ENCODE peak calls at places on chromosomes 7 and 10, in seven cellular contexts. One of them, this sample, is unnamed.

GRCh38 chr10:72277996-72278667 is 4.4 kb downstream of the DDIT4 start:
- DNase-seq in AG20443: no peak
- DNase-seq in LHCN-M2: peak
- DNase-seq in iris pigment epithelial cell: peak
- DNase-seq in activated naive CD4-positive, alpha-beta T cell treated with anti-CD3 and anti-CD28 coated beads for 36 hours: no peak
- DNase-seq in NCI-H2171 treated with DMSO at 0.1 percent for 48 hours: no peak
- DNase-seq in activated CD8-positive, alpha-beta memory T cell treated with anti-CD3 and anti-CD28 coated beads for 24 hours: no peak
- DNase-seq in this sample: no peak

GRCh38 chr7:44381494-44382220 is 56.3 kb upstream of the CAMK2B start:
- DNase-seq in LHCN-M2: no peak
- DNase-seq in NCI-H2171 treated with DMSO at 0.1 percent for 48 hours: no peak
- DNase-seq in activated CD8-positive, alpha-beta memory T cell treated with anti-CD3 and anti-CD28 coated beads for 24 hours: no peak
- DNase-seq in AG20443: no peak
- DNase-seq in iris pigment epithelial cell: no peak
- DNase-seq in activated naive CD4-positive, alpha-beta T cell treated with anti-CD3 and anti-CD28 coated beads for 36 hours: no peak
- DNase-seq in this sample: no peak

GRCh38 chr10:126050301-126050700 is 153.9 kb downstream of the FANK1 start:
- DNase-seq in activated CD8-positive, alpha-beta memory T cell treated with anti-CD3 and anti-CD28 coated beads for 24 hours: no peak
- DNase-seq in iris pigment epithelial cell: no peak
- DNase-seq in AG20443: no peak
- DNase-seq in activated naive CD4-positive, alpha-beta T cell treated with anti-CD3 and anti-CD28 coated beads for 36 hours: no peak
- DNase-seq in LHCN-M2: no peak
- DNase-seq in NCI-H2171 treated with DMSO at 0.1 percent for 48 hours: no peak
- DNase-seq in this sample: no peak

GRCh38 chr10:22816298-22816653 is 101.9 kb upstream of the PIP4K2A start:
- DNase-seq in iris pigment epithelial cell: peak
- DNase-seq in AG20443: peak
- DNase-seq in activated CD8-positive, alpha-beta memory T cell treated with anti-CD3 and anti-CD28 coated beads for 24 hours: no peak
- DNase-seq in NCI-H2171 treated with DMSO at 0.1 percent for 48 hours: no peak
- DNase-seq in LHCN-M2: peak
- DNase-seq in activated naive CD4-positive, alpha-beta T cell treated with anti-CD3 and anti-CD28 coated beads for 36 hours: no peak
- DNase-seq in this sample: no peak

GRCh38 chr7:100483728-100484635 is at the start of gene NYAP1:
- DNase-seq in NCI-H2171 treated with DMSO at 0.1 percent for 48 hours: peak
- DNase-seq in LHCN-M2: no peak
- DNase-seq in iris pigment epithelial cell: peak
- DNase-seq in AG20443: peak
- DNase-seq in activated CD8-positive, alpha-beta memory T cell treated with anti-CD3 and anti-CD28 coated beads for 24 hours: no peak
- DNase-seq in activated naive CD4-positive, alpha-beta T cell treated with anti-CD3 and anti-CD28 coated beads for 36 hours: no peak
- DNase-seq in this sample: no peak

GRCh38 chr10:97574374-97575100 is 2.0 kb downstream of the ANKRD2 start:
- DNase-seq in activated CD8-positive, alpha-beta memory T cell treated with anti-CD3 and anti-CD28 coated beads for 24 hours: no peak
- DNase-seq in activated naive CD4-positive, alpha-beta T cell treated with anti-CD3 and anti-CD28 coated beads for 36 hours: no peak
- DNase-seq in AG20443: peak
- DNase-seq in LHCN-M2: peak
- DNase-seq in iris pigment epithelial cell: peak
- DNase-seq in NCI-H2171 treated with DMSO at 0.1 percent for 48 hours: peak
- DNase-seq in this sample: no peak

GRCh38 chr10:31315453-31315852 is 3.6 kb upstream of the ZEB1 start:
- DNase-seq in activated CD8-positive, alpha-beta memory T cell treated with anti-CD3 and anti-CD28 coated beads for 24 hours: no peak
- DNase-seq in AG20443: peak
- DNase-seq in LHCN-M2: peak
- DNase-seq in iris pigment epithelial cell: peak
- DNase-seq in activated naive CD4-positive, alpha-beta T cell treated with anti-CD3 and anti-CD28 coated beads for 36 hours: no peak
- DNase-seq in NCI-H2171 treated with DMSO at 0.1 percent for 48 hours: no peak
- DNase-seq in this sample: no peak

GRCh38 chr10:63464402-63465292 is 1.1 kb downstream of the JMJD1C start:
- DNase-seq in activated naive CD4-positive, alpha-beta T cell treated with anti-CD3 and anti-CD28 coated beads for 36 hours: no peak
- DNase-seq in iris pigment epithelial cell: no peak
- DNase-seq in LHCN-M2: peak
- DNase-seq in AG20443: no peak
- DNase-seq in NCI-H2171 treated with DMSO at 0.1 percent for 48 hours: peak
- DNase-seq in activated CD8-positive, alpha-beta memory T cell treated with anti-CD3 and anti-CD28 coated beads for 24 hours: no peak
- DNase-seq in this sample: no peak

GRCh38 chr10:126115861-126116260 is 219.5 kb downstream of the FANK1 start:
- DNase-seq in iris pigment epithelial cell: no peak
- DNase-seq in AG20443: no peak
- DNase-seq in activated naive CD4-positive, alpha-beta T cell treated with anti-CD3 and anti-CD28 coated beads for 36 hours: no peak
- DNase-seq in activated CD8-positive, alpha-beta memory T cell treated with anti-CD3 and anti-CD28 coated beads for 24 hours: no peak
- DNase-seq in NCI-H2171 treated with DMSO at 0.1 percent for 48 hours: no peak
- DNase-seq in LHCN-M2: no peak
- DNase-seq in this sample: no peak

GRCh38 chr7:137404918-137405317 is 61.4 kb upstream of the PTN start:
- DNase-seq in AG20443: peak
- DNase-seq in NCI-H2171 treated with DMSO at 0.1 percent for 48 hours: no peak
- DNase-seq in activated CD8-positive, alpha-beta memory T cell treated with anti-CD3 and anti-CD28 coated beads for 24 hours: no peak
- DNase-seq in activated naive CD4-positive, alpha-beta T cell treated with anti-CD3 and anti-CD28 coated beads for 36 hours: no peak
- DNase-seq in LHCN-M2: peak
- DNase-seq in iris pigment epithelial cell: no peak
- DNase-seq in this sample: no peak

GRCh38 chr7:2019693-2020511 is 212.8 kb downstream of the MAD1L1 start:
- DNase-seq in LHCN-M2: peak
- DNase-seq in NCI-H2171 treated with DMSO at 0.1 percent for 48 hours: no peak
- DNase-seq in iris pigment epithelial cell: peak
- DNase-seq in activated naive CD4-positive, alpha-beta T cell treated with anti-CD3 and anti-CD28 coated beads for 36 hours: peak
- DNase-seq in activated CD8-positive, alpha-beta memory T cell treated with anti-CD3 and anti-CD28 coated beads for 24 hours: peak
- DNase-seq in AG20443: peak
- DNase-seq in this sample: no peak

GRCh38 chr10:4533626-4534025 is 292.4 kb upstream of the AKR1E2 start:
- DNase-seq in NCI-H2171 treated with DMSO at 0.1 percent for 48 hours: peak
- DNase-seq in iris pigment epithelial cell: peak
- DNase-seq in AG20443: peak
- DNase-seq in activated CD8-positive, alpha-beta memory T cell treated with anti-CD3 and anti-CD28 coated beads for 24 hours: no peak
- DNase-seq in activated naive CD4-positive, alpha-beta T cell treated with anti-CD3 and anti-CD28 coated beads for 36 hours: no peak
- DNase-seq in LHCN-M2: no peak
- DNase-seq in this sample: no peak

GRCh38 chr7:102326156-102326914 is 29.9 kb downstream of the SPDYE6 start:
- DNase-seq in activated CD8-positive, alpha-beta memory T cell treated with anti-CD3 and anti-CD28 coated beads for 24 hours: no peak
- DNase-seq in activated naive CD4-positive, alpha-beta T cell treated with anti-CD3 and anti-CD28 coated beads for 36 hours: no peak
- DNase-seq in LHCN-M2: no peak
- DNase-seq in NCI-H2171 treated with DMSO at 0.1 percent for 48 hours: no peak
- DNase-seq in AG20443: no peak
- DNase-seq in iris pigment epithelial cell: no peak
- DNase-seq in this sample: no peak

GRCh38 chr10:97003151-97003803 is 171.2 kb downstream of the LCOR start:
- DNase-seq in NCI-H2171 treated with DMSO at 0.1 percent for 48 hours: no peak
- DNase-seq in iris pigment epithelial cell: no peak
- DNase-seq in AG20443: no peak
- DNase-seq in activated naive CD4-positive, alpha-beta T cell treated with anti-CD3 and anti-CD28 coated beads for 36 hours: no peak
- DNase-seq in LHCN-M2: no peak
- DNase-seq in activated CD8-positive, alpha-beta memory T cell treated with anti-CD3 and anti-CD28 coated beads for 24 hours: no peak
- DNase-seq in this sample: no peak

GRCh38 chr10:114393482-114393881 is 10.8 kb downstream of the AFAP1L2 start:
- DNase-seq in AG20443: no peak
- DNase-seq in activated naive CD4-positive, alpha-beta T cell treated with anti-CD3 and anti-CD28 coated beads for 36 hours: no peak
- DNase-seq in iris pigment epithelial cell: no peak
- DNase-seq in LHCN-M2: peak
- DNase-seq in activated CD8-positive, alpha-beta memory T cell treated with anti-CD3 and anti-CD28 coated beads for 24 hours: no peak
- DNase-seq in NCI-H2171 treated with DMSO at 0.1 percent for 48 hours: no peak
- DNase-seq in this sample: no peak

GRCh38 chr10:85603167-85603940 is 763.2 kb downstream of the GRID1 start:
- DNase-seq in NCI-H2171 treated with DMSO at 0.1 percent for 48 hours: no peak
- DNase-seq in activated CD8-positive, alpha-beta memory T cell treated with anti-CD3 and anti-CD28 coated beads for 24 hours: peak
- DNase-seq in AG20443: no peak
- DNase-seq in LHCN-M2: no peak
- DNase-seq in iris pigment epithelial cell: no peak
- DNase-seq in activated naive CD4-positive, alpha-beta T cell treated with anti-CD3 and anti-CD28 coated beads for 36 hours: no peak
- DNase-seq in this sample: no peak

GRCh38 chr10:108204528-108205313 is 1040.2 kb upstream of the SORCS1 start:
- DNase-seq in iris pigment epithelial cell: no peak
- DNase-seq in activated CD8-positive, alpha-beta memory T cell treated with anti-CD3 and anti-CD28 coated beads for 24 hours: no peak
- DNase-seq in LHCN-M2: no peak
- DNase-seq in NCI-H2171 treated with DMSO at 0.1 percent for 48 hours: no peak
- DNase-seq in activated naive CD4-positive, alpha-beta T cell treated with anti-CD3 and anti-CD28 coated beads for 36 hours: no peak
- DNase-seq in AG20443: peak
- DNase-seq in this sample: peak

GRCh38 chr10:83982812-83983211 is 156.5 kb upstream of the GHITM start:
- DNase-seq in LHCN-M2: no peak
- DNase-seq in activated naive CD4-positive, alpha-beta T cell treated with anti-CD3 and anti-CD28 coated beads for 36 hours: no peak
- DNase-seq in activated CD8-positive, alpha-beta memory T cell treated with anti-CD3 and anti-CD28 coated beads for 24 hours: no peak
- DNase-seq in AG20443: no peak
- DNase-seq in NCI-H2171 treated with DMSO at 0.1 percent for 48 hours: peak
- DNase-seq in iris pigment epithelial cell: no peak
- DNase-seq in this sample: no peak

GRCh38 chr7:6709808-6710207 is 3.1 kb upstream of the ZNF12 start:
- DNase-seq in activated naive CD4-positive, alpha-beta T cell treated with anti-CD3 and anti-CD28 coated beads for 36 hours: no peak
- DNase-seq in LHCN-M2: peak
- DNase-seq in AG20443: no peak
- DNase-seq in activated CD8-positive, alpha-beta memory T cell treated with anti-CD3 and anti-CD28 coated beads for 24 hours: peak
- DNase-seq in NCI-H2171 treated with DMSO at 0.1 percent for 48 hours: peak
- DNase-seq in iris pigment epithelial cell: no peak
- DNase-seq in this sample: no peak

GRCh38 chr7:159030490-159031134 is 114.1 kb downstream of the VIPR2 start:
- DNase-seq in LHCN-M2: no peak
- DNase-seq in activated CD8-positive, alpha-beta memory T cell treated with anti-CD3 and anti-CD28 coated beads for 24 hours: peak
- DNase-seq in iris pigment epithelial cell: peak
- DNase-seq in NCI-H2171 treated with DMSO at 0.1 percent for 48 hours: peak
- DNase-seq in AG20443: no peak
- DNase-seq in activated naive CD4-positive, alpha-beta T cell treated with anti-CD3 and anti-CD28 coated beads for 36 hours: no peak
- DNase-seq in this sample: peak

GRCh38 chr7:152884321-152884720 is 124.8 kb downstream of the ACTR3B start:
- DNase-seq in activated CD8-positive, alpha-beta memory T cell treated with anti-CD3 and anti-CD28 coated beads for 24 hours: peak
- DNase-seq in activated naive CD4-positive, alpha-beta T cell treated with anti-CD3 and anti-CD28 coated beads for 36 hours: no peak
- DNase-seq in AG20443: no peak
- DNase-seq in NCI-H2171 treated with DMSO at 0.1 percent for 48 hours: no peak
- DNase-seq in LHCN-M2: no peak
- DNase-seq in iris pigment epithelial cell: no peak
- DNase-seq in this sample: no peak

GRCh38 chr7:23369695-23370404 is 70.7 kb downstream of the MALSU1 start:
- DNase-seq in LHCN-M2: no peak
- DNase-seq in NCI-H2171 treated with DMSO at 0.1 percent for 48 hours: no peak
- DNase-seq in activated naive CD4-positive, alpha-beta T cell treated with anti-CD3 and anti-CD28 coated beads for 36 hours: no peak
- DNase-seq in iris pigment epithelial cell: no peak
- DNase-seq in activated CD8-positive, alpha-beta memory T cell treated with anti-CD3 and anti-CD28 coated beads for 24 hours: no peak
- DNase-seq in AG20443: no peak
- DNase-seq in this sample: no peak

GRCh38 chr10:19945275-19945674 is 129.0 kb downstream of the PLXDC2 start:
- DNase-seq in LHCN-M2: no peak
- DNase-seq in activated CD8-positive, alpha-beta memory T cell treated with anti-CD3 and anti-CD28 coated beads for 24 hours: no peak
- DNase-seq in activated naive CD4-positive, alpha-beta T cell treated with anti-CD3 and anti-CD28 coated beads for 36 hours: no peak
- DNase-seq in AG20443: no peak
- DNase-seq in NCI-H2171 treated with DMSO at 0.1 percent for 48 hours: no peak
- DNase-seq in iris pigment epithelial cell: no peak
- DNase-seq in this sample: no peak

GRCh38 chr7:37081436-37081835 is 357.1 kb upstream of the AOAH start:
- DNase-seq in AG20443: no peak
- DNase-seq in activated naive CD4-positive, alpha-beta T cell treated with anti-CD3 and anti-CD28 coated beads for 36 hours: peak
- DNase-seq in LHCN-M2: no peak
- DNase-seq in iris pigment epithelial cell: no peak
- DNase-seq in activated CD8-positive, alpha-beta memory T cell treated with anti-CD3 and anti-CD28 coated beads for 24 hours: no peak
- DNase-seq in NCI-H2171 treated with DMSO at 0.1 percent for 48 hours: peak
- DNase-seq in this sample: no peak

GRCh38 chr7:81173766-81174281 is 255.0 kb upstream of the SEMA3C start:
- DNase-seq in activated naive CD4-positive, alpha-beta T cell treated with anti-CD3 and anti-CD28 coated beads for 36 hours: no peak
- DNase-seq in NCI-H2171 treated with DMSO at 0.1 percent for 48 hours: no peak
- DNase-seq in activated CD8-positive, alpha-beta memory T cell treated with anti-CD3 and anti-CD28 coated beads for 24 hours: no peak
- DNase-seq in iris pigment epithelial cell: peak
- DNase-seq in AG20443: peak
- DNase-seq in LHCN-M2: peak
- DNase-seq in this sample: no peak

GRCh38 chr10:80599424-80599847 is 61.7 kb downstream of the SH2D4B start:
- DNase-seq in NCI-H2171 treated with DMSO at 0.1 percent for 48 hours: no peak
- DNase-seq in LHCN-M2: peak
- DNase-seq in iris pigment epithelial cell: peak
- DNase-seq in activated CD8-positive, alpha-beta memory T cell treated with anti-CD3 and anti-CD28 coated beads for 24 hours: peak
- DNase-seq in activated naive CD4-positive, alpha-beta T cell treated with anti-CD3 and anti-CD28 coated beads for 36 hours: peak
- DNase-seq in AG20443: peak
- DNase-seq in this sample: peak